ENCODE peak calls at places on chromosomes 2 and 18, in ten cellular contexts. L is neural progenitor cell; U is ascending aorta; K is hepatocyte; D is CD8-positive, alpha-beta T cell; N is IMR-90; F is sigmoid colon; S is thoracic aorta; R is GM12878; X is cardiac muscle cell. C is an unnamed sample.

GRCh38 chr2:108226570-108226969 is 13.2 kb upstream of the SULT1C3 start:
- DNase-seq in L (no peak), U (no peak), K (no peak), D (no peak), N (no peak), F (no peak), S (no peak), R (no peak), X (no peak), C (no peak)

GRCh38 chr18:3119401-3120323 is 100.1 kb downstream of the MYOM1 start:
- DNase-seq in L (peak; percentile 28), U (no peak), K (no peak), D (no peak), N (no peak), F (no peak), S (no peak), R (no peak), X (no peak), C (no peak)

GRCh38 chr18:31695989-31696388 is 11.6 kb upstream of the B4GALT6 start:
- DNase-seq in L (no peak), U (no peak), K (no peak), D (no peak), N (no peak), F (no peak), S (no peak), R (no peak), X (no peak), C (no peak)

GRCh38 chr2:147222506-147222905 is 622.3 kb upstream of the ACVR2A start:
- DNase-seq in L (no peak), U (no peak), K (no peak), D (no peak), N (no peak), F (no peak), S (no peak), R (no peak), X (no peak), C (no peak)

GRCh38 chr2:223725494-223725893 is 111.9 kb downstream of the AP1S3 start:
- DNase-seq in L (peak; percentile 78), U (peak; percentile 56), K (peak; percentile 92), D (no peak), N (peak; percentile 99), F (peak; percentile 81), S (peak; percentile 70), R (no peak), X (peak; percentile 97), C (peak; percentile 94)

GRCh38 chr18:75679347-75679746 is 251.8 kb upstream of the SMIM21 start:
- DNase-seq in L (no peak), U (no peak), K (no peak), D (no peak), N (no peak), F (peak; percentile 81), S (no peak), R (no peak), X (peak; percentile 60), C (no peak)

GRCh38 chr2:175574069-175574468 is 392.6 kb upstream of the ATP5MC3 start:
- DNase-seq in L (no peak), U (no peak), K (no peak), D (no peak), N (no peak), F (no peak), S (no peak), R (no peak), X (no peak), C (no peak)

GRCh38 chr18:77709107-77709506 is 459.5 kb downstream of the GALR1 start:
- DNase-seq in L (no peak), U (no peak), K (no peak), D (no peak), N (no peak), F (no peak), S (no peak), R (peak; percentile 21), X (no peak), C (no peak)

GRCh38 chr18:49678440-49678839 is 116.6 kb downstream of the LIPG start:
- DNase-seq in L (no peak), U (no peak), K (no peak), D (no peak), N (no peak), F (no peak), S (no peak), R (no peak), X (no peak), C (no peak)

DNA sequence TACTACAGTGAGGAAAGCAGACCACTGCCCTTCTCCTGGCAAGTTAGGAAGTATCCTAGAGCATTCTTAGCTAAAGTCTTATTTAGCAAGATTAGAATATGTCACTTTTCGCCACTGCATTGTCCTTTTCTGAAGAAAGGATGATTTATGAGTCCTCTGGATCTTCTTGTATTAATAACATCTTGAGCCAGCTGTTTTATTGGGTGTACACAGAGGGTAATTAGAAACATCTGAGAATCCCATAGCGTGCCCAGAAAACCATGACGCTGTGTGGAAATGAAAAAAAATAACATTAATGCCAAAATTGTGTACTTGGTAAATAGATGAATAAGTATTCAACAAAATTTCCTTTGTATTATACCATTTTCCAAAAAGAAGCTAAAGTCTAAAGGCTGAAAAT is 198.7 kb downstream of the LTBP1 start:
- DNase-seq in L (no peak), U (no peak), K (no peak), D (no peak), N (peak; percentile 41), F (no peak), S (no peak), R (no peak), X (peak; percentile 45), C (no peak)
- H3K36me3 ChIP-seq in L (no peaks in the 10 kb centered on the region), U (peaks cover 5% of the 10 kb centered on the region), K (no peaks in the 10 kb centered on the region), D (no peaks in the 10 kb centered on the region), N (peaks cover 34% of the 10 kb centered on the region), F (no peaks in the 10 kb centered on the region), S (peaks cover 31% of the 10 kb centered on the region), R (no peaks in the 10 kb centered on the region), X (peaks cover 9% of the 10 kb centered on the region), C (no peaks in the 10 kb centered on the region)

GRCh38 chr2:96264656-96265348 is 995 bp downstream of the TMEM127 start:
- DNase-seq in L (peak; percentile 69), U (no peak), K (peak; percentile 56), D (no peak), N (peak; percentile 29), F (peak; percentile 65), S (no peak), R (no peak), X (peak; percentile 33), C (peak; percentile 89)

GRCh38 chr2:96267159-96267971 is 1.3 kb downstream of the CIAO1 start:
- DNase-seq in L (peak; percentile 62), U (no peak), K (peak; percentile 69), D (peak; percentile 9), N (peak; percentile 37), F (no peak), S (no peak), R (no peak), X (peak; percentile 28), C (no peak)

GRCh38 chr2:96265349-96265839 is 403 bp downstream of the TMEM127 start:
- DNase-seq in L (peak; percentile 77), U (no peak), K (peak; percentile 63), D (no peak), N (no peak), F (peak; percentile 83), S (peak; percentile 15), R (no peak), X (no peak), C (no peak)

GRCh38 chr2:96264086-96264485 is 1.7 kb downstream of the TMEM127 start:
- DNase-seq in L (no peak), U (no peak), K (no peak), D (no peak), N (peak; percentile 29), F (no peak), S (no peak), R (no peak), X (peak; percentile 43), C (no peak)

DNA sequence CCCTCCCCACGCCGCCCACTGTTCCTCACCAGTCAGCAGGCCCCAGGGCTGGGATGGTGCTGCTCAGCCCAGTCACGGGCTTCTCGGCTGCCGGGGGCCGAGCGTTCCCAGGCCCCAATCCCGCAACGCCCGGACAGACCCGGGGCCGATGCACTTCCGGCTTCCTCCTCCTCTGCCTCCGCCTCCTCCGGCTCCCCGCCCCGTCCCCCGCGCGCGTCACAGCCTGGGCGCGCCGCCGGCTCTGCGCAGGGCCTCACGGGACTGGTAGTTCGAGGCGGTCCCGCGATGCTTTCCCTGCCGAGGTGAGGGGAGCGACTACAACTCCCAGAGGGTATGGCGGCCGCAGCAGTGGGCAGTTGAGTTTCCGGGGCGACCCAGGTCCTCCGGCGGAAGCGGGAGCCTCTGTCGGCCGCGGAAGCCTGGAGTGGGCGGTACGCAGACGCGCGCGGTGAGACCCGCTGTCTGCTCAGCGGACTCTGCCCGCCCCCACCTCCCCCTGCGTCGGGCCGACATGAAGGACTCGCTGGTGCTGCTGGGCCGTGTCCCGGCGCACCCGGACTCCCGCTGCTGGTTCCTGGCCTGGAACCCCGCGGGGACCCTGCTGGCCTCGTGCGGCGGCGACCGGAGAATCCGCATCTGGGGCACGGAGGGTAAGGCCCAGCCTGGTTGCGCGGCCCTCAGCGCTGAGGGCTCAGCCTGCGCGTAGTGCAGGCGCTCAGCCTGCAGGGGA is at the start of the genes CIAO1 and TMEM127:
- DNase-seq in L (peak; percentile 99), U (peak; percentile 95), K (peak; percentile 99), D (peak; percentile 97), N (peak; percentile 98), F (peak; percentile 99), S (peak; percentile 93), R (peak; percentile 90), X (peak; percentile 99), C (peak; percentile 100)
- TF ChIP-seq CTCF in L (peak; percentile 38), U (peak; percentile 24), K (peak; percentile 32), D (no peak), N (peak; percentile 17), F (peak; percentile 20), S (peak; percentile 46), R (peak; percentile 44), X (peak; percentile 36), C (no peak)

GRCh38 chr2:234565842-234566619 is 69.2 kb upstream of the ARL4C start:
- DNase-seq in L (no peak), U (no peak), K (no peak), D (no peak), N (no peak), F (no peak), S (no peak), R (no peak), X (no peak), C (no peak)

GRCh38 chr2:234570476-234570875 is 73.6 kb upstream of the ARL4C start:
- DNase-seq in L (no peak), U (no peak), K (no peak), D (no peak), N (no peak), F (no peak), S (no peak), R (no peak), X (no peak), C (no peak)

GRCh38 chr2:234566622-234567021 is 69.7 kb upstream of the ARL4C start:
- DNase-seq in L (no peak), U (no peak), K (no peak), D (no peak), N (no peak), F (no peak), S (no peak), R (no peak), X (no peak), C (no peak)

GRCh38 chr2:234571620-234572407 is 74.9 kb upstream of the ARL4C start:
- DNase-seq in L (no peak), U (no peak), K (peak; percentile 21), D (no peak), N (peak; percentile 45), F (no peak), S (no peak), R (no peak), X (no peak), C (no peak)

GRCh38 chr2:234569776-234570430 is 73.0 kb upstream of the ARL4C start:
- DNase-seq in L (no peak), U (no peak), K (no peak), D (no peak), N (no peak), F (no peak), S (no peak), R (no peak), X (no peak), C (no peak)
- H3K4me3 ChIP-seq in L (no peak overlapping the region), U (no peak overlapping the region), K (no peak overlapping the region), D (no peak overlapping the region), N (no peak overlapping the region), F (no peak overlapping the region), S (no peak overlapping the region), R (no peak overlapping the region), X (no peak overlapping the region), C (no peak overlapping the region)

GRCh38 chr2:38763728-38764127 is 12.6 kb upstream of the SRSF7 start:
- DNase-seq in L (no peak), U (no peak), K (no peak), D (no peak), N (no peak), F (no peak), S (no peak), R (no peak), X (no peak), C (no peak)
- H3K36me3 ChIP-seq in L (no peaks in the 10 kb centered on the region), U (no peaks in the 10 kb centered on the region), K (no peaks in the 10 kb centered on the region), D (no peaks in the 10 kb centered on the region), N (no peaks in the 10 kb centered on the region), F (no peaks in the 10 kb centered on the region), S (no peaks in the 10 kb centered on the region), R (no peaks in the 10 kb centered on the region), X (no peaks in the 10 kb centered on the region), C (no peaks in the 10 kb centered on the region)